ENCODE peak calls at places on chromosomes 12 and 14, in ten cellular contexts. One of them, this sample, is unnamed.

GRCh38 chr14:31858868-31859267 is 218.2 kb upstream of the ARHGAP5 start:
- DNase-seq in HCT116: no peak
- DNase-seq in fibroblast of pulmonary artery: peak
- DNase-seq in prostate gland: no peak
- DNase-seq in GM10248: no peak
- DNase-seq in fibroblast of lung: peak
- DNase-seq in GM23338: no peak
- DNase-seq in foreskin fibroblast: no peak
- DNase-seq in stomach: no peak
- DNase-seq in mesothelial cell of epicardium: no peak
- DNase-seq in this sample: no peak

GRCh38 chr12:51371295-51371953 is 19.8 kb downstream of the GALNT6 start:
- DNase-seq in HCT116: peak
- DNase-seq in fibroblast of pulmonary artery: peak
- DNase-seq in prostate gland: peak
- DNase-seq in GM10248: no peak
- DNase-seq in fibroblast of lung: peak
- DNase-seq in GM23338: peak
- DNase-seq in foreskin fibroblast: peak
- DNase-seq in stomach: peak
- DNase-seq in mesothelial cell of epicardium: no peak
- DNase-seq in this sample: peak

GRCh38 chr12:91001306-91001705 is 3.5 kb downstream of the EPYC start:
- DNase-seq in HCT116: no peak
- DNase-seq in fibroblast of pulmonary artery: no peak
- DNase-seq in prostate gland: no peak
- DNase-seq in GM10248: no peak
- DNase-seq in fibroblast of lung: peak
- DNase-seq in GM23338: no peak
- DNase-seq in foreskin fibroblast: no peak
- DNase-seq in stomach: no peak
- DNase-seq in mesothelial cell of epicardium: no peak
- DNase-seq in this sample: no peak

GRCh38 chr12:68368332-68368731 is 36.2 kb upstream of the MDM1 start:
- DNase-seq in HCT116: no peak
- DNase-seq in fibroblast of pulmonary artery: no peak
- DNase-seq in prostate gland: no peak
- DNase-seq in GM10248: no peak
- DNase-seq in fibroblast of lung: no peak
- DNase-seq in GM23338: no peak
- DNase-seq in foreskin fibroblast: no peak
- DNase-seq in stomach: no peak
- DNase-seq in mesothelial cell of epicardium: no peak
- DNase-seq in this sample: no peak

GRCh38 chr12:18716236-18716635 is 21.6 kb downstream of the PLCZ1 start:
- DNase-seq in HCT116: no peak
- DNase-seq in fibroblast of pulmonary artery: no peak
- DNase-seq in prostate gland: no peak
- DNase-seq in GM10248: no peak
- DNase-seq in fibroblast of lung: no peak
- DNase-seq in GM23338: no peak
- DNase-seq in foreskin fibroblast: no peak
- DNase-seq in stomach: no peak
- DNase-seq in mesothelial cell of epicardium: no peak
- DNase-seq in this sample: no peak

GRCh38 chr12:71014180-71014785 is 93.7 kb upstream of the PTPRR start:
- DNase-seq in HCT116: peak
- DNase-seq in fibroblast of pulmonary artery: peak
- DNase-seq in prostate gland: no peak
- DNase-seq in GM10248: no peak
- DNase-seq in fibroblast of lung: peak
- DNase-seq in GM23338: peak
- DNase-seq in foreskin fibroblast: peak
- DNase-seq in stomach: no peak
- DNase-seq in mesothelial cell of epicardium: no peak
- DNase-seq in this sample: no peak

GRCh38 chr14:34857689-34858449 is 17.3 kb downstream of the BAZ1A start:
- DNase-seq in HCT116: no peak
- DNase-seq in fibroblast of pulmonary artery: no peak
- DNase-seq in prostate gland: no peak
- DNase-seq in GM10248: no peak
- DNase-seq in fibroblast of lung: no peak
- DNase-seq in GM23338: no peak
- DNase-seq in foreskin fibroblast: no peak
- DNase-seq in stomach: no peak
- DNase-seq in mesothelial cell of epicardium: no peak
- DNase-seq in this sample: no peak

GRCh38 chr12:111455448-111456320 is 50.0 kb downstream of the SH2B3 start:
- DNase-seq in HCT116: no peak
- DNase-seq in fibroblast of pulmonary artery: peak
- DNase-seq in prostate gland: no peak
- DNase-seq in GM10248: no peak
- DNase-seq in fibroblast of lung: peak
- DNase-seq in GM23338: no peak
- DNase-seq in foreskin fibroblast: peak
- DNase-seq in stomach: no peak
- DNase-seq in mesothelial cell of epicardium: no peak
- DNase-seq in this sample: peak

DNA sequence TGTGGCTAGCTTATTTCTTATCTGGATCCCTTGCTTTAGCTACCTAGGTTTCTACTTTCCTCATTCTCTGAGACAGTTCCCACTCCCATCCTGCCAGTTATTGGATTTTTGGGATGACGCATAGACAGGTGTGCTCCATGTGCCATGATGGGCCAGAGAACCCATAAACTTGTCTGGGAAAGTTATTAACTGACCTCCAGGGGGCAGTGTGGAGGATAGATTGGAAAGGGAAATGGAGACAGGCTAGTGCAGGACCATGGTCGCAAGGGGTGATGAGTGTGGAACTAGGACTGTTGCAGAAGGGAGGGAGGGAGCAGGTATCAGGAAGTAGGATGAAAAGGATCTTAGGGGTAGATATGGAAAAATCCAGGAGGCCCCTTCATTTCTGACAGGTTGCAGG is 80.3 kb downstream of the ESRRB start:
- DNase-seq in HCT116: peak
- DNase-seq in fibroblast of pulmonary artery: peak
- DNase-seq in prostate gland: no peak
- DNase-seq in GM10248: peak
- DNase-seq in fibroblast of lung: no peak
- DNase-seq in GM23338: peak
- DNase-seq in foreskin fibroblast: no peak
- DNase-seq in stomach: no peak
- DNase-seq in mesothelial cell of epicardium: no peak
- DNase-seq in this sample: no peak
- TF ChIP-seq CTCF in HCT116: peak
- TF ChIP-seq CTCF in fibroblast of pulmonary artery: peak
- TF ChIP-seq CTCF in prostate gland: no peak
- TF ChIP-seq CTCF in GM10248: peak
- TF ChIP-seq CTCF in fibroblast of lung: peak
- TF ChIP-seq CTCF in GM23338: peak
- TF ChIP-seq CTCF in foreskin fibroblast: peak
- TF ChIP-seq CTCF in stomach: peak
- TF ChIP-seq CTCF in mesothelial cell of epicardium: peak
- TF ChIP-seq CTCF in this sample: peak

GRCh38 chr14:24630872-24631477 is 3.0 kb downstream of the GZMB start:
- DNase-seq in HCT116: no peak
- DNase-seq in fibroblast of pulmonary artery: peak
- DNase-seq in prostate gland: peak
- DNase-seq in GM10248: no peak
- DNase-seq in fibroblast of lung: no peak
- DNase-seq in GM23338: no peak
- DNase-seq in foreskin fibroblast: no peak
- DNase-seq in stomach: peak
- DNase-seq in mesothelial cell of epicardium: no peak
- DNase-seq in this sample: no peak

GRCh38 chr14:24630087-24630871 is 3.7 kb downstream of the GZMB start:
- DNase-seq in HCT116: no peak
- DNase-seq in fibroblast of pulmonary artery: no peak
- DNase-seq in prostate gland: no peak
- DNase-seq in GM10248: no peak
- DNase-seq in fibroblast of lung: no peak
- DNase-seq in GM23338: no peak
- DNase-seq in foreskin fibroblast: no peak
- DNase-seq in stomach: no peak
- DNase-seq in mesothelial cell of epicardium: no peak
- DNase-seq in this sample: no peak

GRCh38 chr14:24631749-24632335 is 2.1 kb downstream of the GZMB start:
- DNase-seq in HCT116: no peak
- DNase-seq in fibroblast of pulmonary artery: no peak
- DNase-seq in prostate gland: no peak
- DNase-seq in GM10248: no peak
- DNase-seq in fibroblast of lung: no peak
- DNase-seq in GM23338: no peak
- DNase-seq in foreskin fibroblast: no peak
- DNase-seq in stomach: no peak
- DNase-seq in mesothelial cell of epicardium: no peak
- DNase-seq in this sample: no peak

GRCh38 chr14:24632336-24632735 is 1.7 kb downstream of the GZMB start:
- DNase-seq in HCT116: no peak
- DNase-seq in fibroblast of pulmonary artery: no peak
- DNase-seq in prostate gland: no peak
- DNase-seq in GM10248: no peak
- DNase-seq in fibroblast of lung: no peak
- DNase-seq in GM23338: no peak
- DNase-seq in foreskin fibroblast: no peak
- DNase-seq in stomach: no peak
- DNase-seq in mesothelial cell of epicardium: no peak
- DNase-seq in this sample: no peak

GRCh38 chr14:24629521-24629920 is 4.5 kb downstream of the GZMB start:
- DNase-seq in HCT116: no peak
- DNase-seq in fibroblast of pulmonary artery: no peak
- DNase-seq in prostate gland: no peak
- DNase-seq in GM10248: no peak
- DNase-seq in fibroblast of lung: no peak
- DNase-seq in GM23338: no peak
- DNase-seq in foreskin fibroblast: no peak
- DNase-seq in stomach: no peak
- DNase-seq in mesothelial cell of epicardium: no peak
- DNase-seq in this sample: no peak
- TF ChIP-seq CTCF in HCT116: no peak
- TF ChIP-seq CTCF in fibroblast of pulmonary artery: no peak
- TF ChIP-seq CTCF in prostate gland: no peak
- TF ChIP-seq CTCF in GM10248: no peak
- TF ChIP-seq CTCF in fibroblast of lung: no peak
- TF ChIP-seq CTCF in GM23338: no peak
- TF ChIP-seq CTCF in foreskin fibroblast: no peak
- TF ChIP-seq CTCF in stomach: no peak
- TF ChIP-seq CTCF in mesothelial cell of epicardium: no peak
- TF ChIP-seq CTCF in this sample: no peak

GRCh38 chr12:130041983-130042812 is 120.1 kb upstream of the FZD10 start:
- DNase-seq in HCT116: no peak
- DNase-seq in fibroblast of pulmonary artery: no peak
- DNase-seq in prostate gland: peak
- DNase-seq in GM10248: no peak
- DNase-seq in fibroblast of lung: no peak
- DNase-seq in GM23338: peak
- DNase-seq in foreskin fibroblast: no peak
- DNase-seq in stomach: no peak
- DNase-seq in mesothelial cell of epicardium: peak
- DNase-seq in this sample: no peak
- TF ChIP-seq CTCF in HCT116: peak
- TF ChIP-seq CTCF in fibroblast of pulmonary artery: no peak
- TF ChIP-seq CTCF in prostate gland: peak
- TF ChIP-seq CTCF in GM10248: peak
- TF ChIP-seq CTCF in fibroblast of lung: no peak
- TF ChIP-seq CTCF in GM23338: peak
- TF ChIP-seq CTCF in foreskin fibroblast: peak
- TF ChIP-seq CTCF in stomach: peak
- TF ChIP-seq CTCF in mesothelial cell of epicardium: peak
- TF ChIP-seq CTCF in this sample: peak

GRCh38 chr14:24296341-24297157 is 3.0 kb downstream of the DHRS1 start:
- DNase-seq in HCT116: no peak
- DNase-seq in fibroblast of pulmonary artery: peak
- DNase-seq in prostate gland: peak
- DNase-seq in GM10248: peak
- DNase-seq in fibroblast of lung: peak
- DNase-seq in GM23338: peak
- DNase-seq in foreskin fibroblast: peak
- DNase-seq in stomach: peak
- DNase-seq in mesothelial cell of epicardium: no peak
- DNase-seq in this sample: peak

GRCh38 chr14:24299255-24300191 is at the start of the genes DHRS1 and NOP9:
- DNase-seq in HCT116: peak
- DNase-seq in fibroblast of pulmonary artery: peak
- DNase-seq in prostate gland: peak
- DNase-seq in GM10248: peak
- DNase-seq in fibroblast of lung: peak
- DNase-seq in GM23338: peak
- DNase-seq in foreskin fibroblast: peak
- DNase-seq in stomach: peak
- DNase-seq in mesothelial cell of epicardium: peak
- DNase-seq in this sample: peak

GRCh38 chr14:24300326-24300980 is 803 bp downstream of the NOP9 start:
- DNase-seq in HCT116: no peak
- DNase-seq in fibroblast of pulmonary artery: no peak
- DNase-seq in prostate gland: no peak
- DNase-seq in GM10248: no peak
- DNase-seq in fibroblast of lung: no peak
- DNase-seq in GM23338: no peak
- DNase-seq in foreskin fibroblast: no peak
- DNase-seq in stomach: no peak
- DNase-seq in mesothelial cell of epicardium: no peak
- DNase-seq in this sample: no peak

GRCh38 chr14:24298892-24299254 is 707 bp downstream of the DHRS1 start:
- DNase-seq in HCT116: peak
- DNase-seq in fibroblast of pulmonary artery: peak
- DNase-seq in prostate gland: no peak
- DNase-seq in GM10248: no peak
- DNase-seq in fibroblast of lung: peak
- DNase-seq in GM23338: peak
- DNase-seq in foreskin fibroblast: peak
- DNase-seq in stomach: no peak
- DNase-seq in mesothelial cell of epicardium: no peak
- DNase-seq in this sample: no peak

DNA sequence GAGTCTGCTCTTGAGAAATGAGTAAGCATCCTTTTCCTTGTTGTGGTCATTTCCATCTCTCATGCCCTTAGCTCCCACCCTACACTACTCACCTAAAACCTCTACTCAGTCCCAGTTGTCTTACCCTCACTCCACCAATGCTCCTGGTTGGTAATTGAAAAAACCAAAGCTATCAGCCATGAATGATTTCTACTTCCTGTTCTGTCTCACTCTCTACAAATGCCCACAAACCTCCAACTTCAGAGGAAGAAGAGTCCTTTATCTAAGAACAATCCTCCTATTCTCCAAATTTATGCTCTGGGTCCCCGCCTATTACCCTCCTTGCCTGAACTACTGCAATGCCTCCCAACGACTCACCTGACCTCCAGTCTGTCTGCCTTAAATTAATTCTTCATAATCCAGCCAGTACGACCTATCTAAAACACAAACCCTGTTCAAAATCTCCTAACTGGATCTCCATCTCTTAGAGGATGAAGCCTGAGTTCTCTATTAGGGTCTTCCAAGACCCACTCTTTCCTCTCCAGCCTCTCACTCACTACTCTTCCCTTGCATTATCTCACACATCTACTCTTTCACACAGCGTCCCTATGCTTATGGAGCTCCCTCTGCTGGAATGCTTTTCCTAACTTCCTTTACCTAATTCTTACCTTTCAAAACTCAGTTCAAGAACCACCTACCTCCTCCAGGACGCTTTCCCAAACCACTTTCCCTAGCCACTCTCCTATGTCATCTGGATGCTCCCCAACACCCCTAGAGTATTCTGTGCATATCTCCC is 2.2 kb downstream of the DHRS1 start:
- DNase-seq in HCT116: no peak
- DNase-seq in fibroblast of pulmonary artery: no peak
- DNase-seq in prostate gland: no peak
- DNase-seq in GM10248: no peak
- DNase-seq in fibroblast of lung: no peak
- DNase-seq in GM23338: peak
- DNase-seq in foreskin fibroblast: no peak
- DNase-seq in stomach: no peak
- DNase-seq in mesothelial cell of epicardium: no peak
- DNase-seq in this sample: no peak
- TF ChIP-seq CTCF in HCT116: peak
- TF ChIP-seq CTCF in fibroblast of pulmonary artery: peak
- TF ChIP-seq CTCF in prostate gland: peak
- TF ChIP-seq CTCF in GM10248: peak
- TF ChIP-seq CTCF in fibroblast of lung: peak
- TF ChIP-seq CTCF in GM23338: peak
- TF ChIP-seq CTCF in foreskin fibroblast: peak
- TF ChIP-seq CTCF in stomach: no peak
- TF ChIP-seq CTCF in mesothelial cell of epicardium: no peak
- TF ChIP-seq CTCF in this sample: peak